ENCODE peak calls at places on chromosome 22, in ten cellular contexts. J is iris pigment epithelial cell, C is mucosa of descending colon, G is M059J, Y is GM12865, O is heart left ventricle, I is hippocampal formation, R is GM20000, W is left cardiac atrium, Q is NCI-H2029 treated with DMSO at 0.1 percent for 48 hours. L is an unnamed sample.

GRCh38 chr22:46003271-46004091 is 26.5 kb upstream of the WNT7B start:
- DNase-seq in J (no peak), R (no peak), C (no peak), O (peak; percentile 62), I (no peak), Y (no peak), G (no peak), W (peak; percentile 40), Q (no peak), L (peak; percentile 86)

GRCh38 chr22:20738394-20739089 is 35.4 kb upstream of the SERPIND1 start:
- DNase-seq in W (no peak), O (no peak), R (no peak), Q (no peak), J (no peak), Y (no peak), I (no peak), C (no peak), G (no peak), L (no peak)

GRCh38 chr22:45493286-45493771 is 9.4 kb upstream of the FBLN1 start:
- DNase-seq in W (peak; percentile 58), Y (no peak), I (no peak), O (no peak), R (no peak), C (no peak), J (no peak), G (no peak), Q (no peak), L (no peak)

GRCh38 chr22:49614966-49615965 is 212.4 kb downstream of the BRD1 start:
- DNase-seq in I (no peak), Y (no peak), G (no peak), R (no peak), O (peak; percentile 39), W (no peak), Q (no peak), C (no peak), J (no peak), L (no peak)

GRCh38 chr22:17570851-17571631 is 7.7 kb downstream of the SLC25A18 start:
- DNase-seq in I (peak; percentile 82), W (peak; percentile 90), G (peak; percentile 91), J (peak; percentile 96), Y (no peak), Q (no peak), R (no peak), C (peak; percentile 29), O (peak; percentile 86), L (peak; percentile 88)

GRCh38 chr22:27597703-27598444 is 203.7 kb downstream of the MN1 start:
- DNase-seq in O (no peak), C (no peak), R (no peak), I (no peak), G (peak; percentile 48), J (no peak), Q (no peak), W (no peak), Y (no peak), L (peak; percentile 43)

GRCh38 chr22:22037740-22038139 is 55.2 kb upstream of the TOP3B start:
- DNase-seq in R (no peak), W (no peak), G (peak; percentile 30), I (no peak), J (peak; percentile 87), O (no peak), Q (no peak), C (no peak), Y (no peak), L (peak; percentile 65)

GRCh38 chr22:33650244-33650643 is 270.0 kb downstream of the LARGE1 start:
- DNase-seq in J (no peak), C (no peak), I (no peak), G (no peak), Y (no peak), Q (no peak), R (no peak), W (no peak), O (peak; percentile 60), L (no peak)

GRCh38 chr22:22178992-22179391 is 65.6 kb upstream of the VPREB1 start:
- DNase-seq in Q (no peak), Y (no peak), C (no peak), I (no peak), W (no peak), J (no peak), O (no peak), G (no peak), R (no peak), L (no peak)

GRCh38 chr22:22702874-22703570 is 58.6 kb downstream of the GGTLC2 start:
- DNase-seq in C (no peak), Y (no peak), O (no peak), W (no peak), I (no peak), Q (no peak), J (no peak), G (no peak), R (no peak), L (no peak)

L was measured in EL.